ENCODE peak calls at places on chromosomes 4 and X, in seven cellular contexts. R is sciatic nerve; J is upper lobe of right lung; K is bronchial epithelial cell; L is AG10803; W is activated T-helper 1 cell treated with anti-CD3 and anti-CD28 coated beads, Interleukin-2, amount 50 U/mL, for 16 hours; D is iPS DF 19.7. B is an unnamed sample.

GRCh38 chr4:20444599-20445337 is 193.1 kb downstream of the SLIT2 start:
- DNase-seq in R (no peak), J (no peak), K (no peak), L (no peak), W (no peak), D (no peak), B (no peak)

GRCh38 chr4:119735136-119735770 is 106.6 kb upstream of the PDE5A start:
- DNase-seq in R (no peak), J (no peak), K (peak), L (peak), W (no peak), D (no peak), B (no peak)

GRCh38 chr4:19025031-19025430 is 1003.5 kb upstream of the LCORL start:
- DNase-seq in R (no peak), J (no peak), K (peak), L (no peak), W (no peak), D (no peak), B (no peak)

GRCh38 chr4:126899382-126899801 is 733.4 kb upstream of the INTU start:
- DNase-seq in R (no peak), J (no peak), K (peak), L (peak), W (no peak), D (no peak), B (no peak)

GRCh38 chrX:19204623-19205022 is 82.4 kb upstream of the ADGRG2 start:
- DNase-seq in R (no peak), J (no peak), K (no peak), L (no peak), W (no peak), D (no peak), B (no peak)

GRCh38 chrX:20412871-20413486 is 146.3 kb upstream of the RPS6KA3 start:
- DNase-seq in R (no peak), J (no peak), K (no peak), L (no peak), W (no peak), D (no peak), B (no peak)

GRCh38 chrX:126658447-126658846 is 105.8 kb upstream of the DCAF12L1 start:
- DNase-seq in R (no peak), J (no peak), K (peak), L (no peak), W (no peak), D (no peak), B (no peak)

GRCh38 chr4:98516441-98517323 is 141.7 kb downstream of the TSPAN5 start:
- DNase-seq in R (no peak), J (no peak), K (no peak), L (peak), W (no peak), D (no peak), B (no peak)

GRCh38 chr4:152738812-152739211 is 40.7 kb downstream of the TIGD4 start:
- DNase-seq in R (no peak), J (no peak), K (peak), L (no peak), W (no peak), D (no peak), B (no peak)

GRCh38 chr4:73593631-73594241 is 26.5 kb downstream of the RASSF6 start:
- DNase-seq in R (no peak), J (no peak), K (no peak), L (peak), W (no peak), D (no peak), B (no peak)

GRCh38 chrX:130110379-130111219 is at the start of gene ELF4:
- DNase-seq in R (no peak), J (peak), K (no peak), L (peak), W (peak), D (no peak), B (no peak)

GRCh38 chr4:26161030-26161824 is 159.6 kb upstream of the RBPJ start:
- DNase-seq in R (no peak), J (no peak), K (no peak), L (no peak), W (no peak), D (no peak), B (peak)

GRCh38 chr4:22670953-22671352 is 21.8 kb upstream of the GBA3 start:
- DNase-seq in R (no peak), J (no peak), K (peak), L (no peak), W (no peak), D (no peak), B (no peak)

GRCh38 chr4:16237715-16238114 is 11.4 kb upstream of the TAPT1 start:
- DNase-seq in R (no peak), J (no peak), K (no peak), L (no peak), W (no peak), D (no peak), B (no peak)

GRCh38 chr4:48141048-48141447 is 7.0 kb upstream of the TXK start:
- DNase-seq in R (no peak), J (no peak), K (peak), L (peak), W (no peak), D (no peak), B (no peak)

GRCh38 chr4:610411-611261 is 14.7 kb upstream of the PDE6B start:
- DNase-seq in R (peak), J (no peak), K (peak), L (peak), W (no peak), D (no peak), B (no peak)

GRCh38 chr4:7190668-7191545 is 1.4 kb upstream of the SORCS2 start:
- DNase-seq in R (no peak), J (peak), K (no peak), L (no peak), W (no peak), D (no peak), B (no peak)

GRCh38 chr4:154946113-154946512 is 165.0 kb downstream of the RBM46 start:
- DNase-seq in R (no peak), J (no peak), K (no peak), L (no peak), W (no peak), D (no peak), B (no peak)

GRCh38 chr4:54058171-54058570 is 6.2 kb downstream of the CHIC2 start:
- DNase-seq in R (no peak), J (no peak), K (no peak), L (no peak), W (no peak), D (no peak), B (no peak)

GRCh38 chr4:3406431-3406830 is 35.3 kb upstream of the HGFAC start:
- DNase-seq in R (peak), J (peak), K (no peak), L (no peak), W (no peak), D (no peak), B (no peak)

GRCh38 chr4:173990126-173990878 is 293.2 kb downstream of the FBXO8 start:
- DNase-seq in R (no peak), J (no peak), K (peak), L (peak), W (no peak), D (no peak), B (peak)

GRCh38 chr4:155684892-155685550 is 18.4 kb downstream of the GUCY1A1 start:
- DNase-seq in R (no peak), J (no peak), K (no peak), L (no peak), W (no peak), D (no peak), B (no peak)

GRCh38 chrX:85084770-85085393 is 81.2 kb downstream of the APOOL start:
- DNase-seq in R (no peak), J (no peak), K (peak), L (peak), W (no peak), D (no peak), B (peak)

GRCh38 chr4:184167576-184167975 is 50.1 kb downstream of the ENPP6 start:
- DNase-seq in R (no peak), J (no peak), K (no peak), L (no peak), W (no peak), D (peak), B (no peak)

GRCh38 chr4:40749717-40750460 is at the start of gene NSUN7:
- DNase-seq in R (peak), J (peak), K (peak), L (peak), W (no peak), D (peak), B (peak)

B was measured in iPS DF 6.9.